ENCODE peak calls at places on chromosomes 11 and 22, in five cellular contexts. M, L, P, O and X are unnamed samples.
A peak's percentile ranks its signal among the peaks of the same experiment; 100 is the strongest.

GRCh38 chr22:17303840-17304779 is 65.2 kb upstream of the CECR2 start:
- DNase-seq in M (no peak), L (no peak), P (no peak), O (no peak), X (no peak)

GRCh38 chr22:20312396-20313191 is 7.3 kb downstream of the DGCR6L start:
- DNase-seq in M (no peak), L (peak; percentile 0), P (no peak), O (no peak), X (peak; percentile 7)

GRCh38 chr11:69646493-69647201 is 5.7 kb downstream of the CCND1 start:
- DNase-seq in M (no peak), L (no peak), P (no peak), O (no peak), X (no peak)

GRCh38 chr11:123531325-123531724 is 101.3 kb downstream of the GRAMD1B start:
- DNase-seq in M (no peak), L (no peak), P (no peak), O (no peak), X (no peak)

GRCh38 chr22:37805878-37806277 is 1.9 kb upstream of the GCAT start:
- DNase-seq in M (no peak), L (no peak), P (no peak), O (no peak), X (no peak)

GRCh38 chr22:33975841-33976240 is 55.6 kb upstream of the LARGE1 start:
- DNase-seq in M (no peak), L (no peak), P (no peak), O (no peak), X (no peak)

GRCh38 chr22:45170001-45170466 is 6.3 kb downstream of the NUP50 start:
- DNase-seq in M (no peak), L (no peak), P (no peak), O (no peak), X (no peak)

GRCh38 chr22:26797910-26798309 is 140.5 kb downstream of the MIAT start:
- DNase-seq in M (no peak), L (peak; percentile 36), P (peak; percentile 9), O (no peak), X (no peak)

GRCh38 chr11:41917900-41918299 is 458.4 kb upstream of the LRRC4C start:
- DNase-seq in M (no peak), L (no peak), P (no peak), O (no peak), X (no peak)

GRCh38 chr11:101880208-101880607 is 34.6 kb upstream of the CEP126 start:
- DNase-seq in M (no peak), L (peak; percentile 33), P (no peak), O (no peak), X (no peak)
- TF ChIP-seq CTCF in M (no peak), L (peak; percentile 46), P (peak; percentile 52), O (no peak), X (peak; percentile 41)

GRCh38 chr22:41237707-41238569 is 2.8 kb downstream of the CHADL start:
- DNase-seq in M (peak; percentile 64), L (peak; percentile 86), P (peak; percentile 30), O (peak; percentile 82), X (peak; percentile 75)
- TF ChIP-seq CTCF in M (peak; percentile 54), L (peak; percentile 68), P (peak; percentile 63), O (peak; percentile 53), X (peak; percentile 77)

DNA sequence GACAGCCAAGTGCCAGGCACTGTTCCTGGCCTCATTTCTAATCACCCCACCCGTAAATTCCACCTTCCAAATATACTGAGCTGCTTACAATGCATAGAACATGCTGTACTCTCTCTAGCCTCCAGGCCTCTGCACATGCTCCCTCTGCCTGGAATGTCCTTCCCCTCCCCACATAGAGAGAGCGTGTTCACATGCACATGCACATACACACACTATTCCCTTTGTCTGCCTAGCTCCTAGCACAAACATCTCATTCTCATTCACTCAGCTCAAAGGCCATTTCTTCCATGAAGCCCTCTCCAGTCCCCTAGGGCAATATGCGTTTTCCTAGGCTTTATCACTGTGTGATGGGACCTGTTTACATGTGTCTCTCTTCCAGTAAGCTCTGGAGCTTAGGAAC is 144.6 kb downstream of the WT1 start:
- DNase-seq in M (no peak), L (no peak), P (peak; percentile 11), O (no peak), X (no peak)
- TF ChIP-seq CTCF in M (no peak), L (no peak), P (no peak), O (no peak), X (no peak)

DNA sequence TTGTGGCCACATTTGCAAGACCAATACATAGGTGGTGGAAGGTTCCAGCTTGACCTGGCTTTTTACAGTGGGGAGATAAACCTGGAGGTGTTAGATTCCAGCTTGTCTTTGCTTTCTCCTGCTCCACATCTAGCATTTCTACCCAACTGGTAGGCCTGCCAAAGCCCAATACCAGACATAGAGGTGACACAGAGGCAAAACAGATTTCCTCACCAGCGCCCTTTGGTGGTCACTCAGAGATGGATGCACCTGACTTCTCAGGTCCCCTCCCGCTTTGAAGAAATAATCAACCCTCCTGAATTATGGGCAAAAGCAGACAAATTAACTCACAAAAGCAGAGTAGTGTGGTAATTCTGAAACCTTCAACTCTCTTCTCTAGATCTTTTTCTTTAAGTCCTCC is 1356.2 kb downstream of the FAM181B start:
- DNase-seq in M (no peak), L (no peak), P (no peak), O (no peak), X (no peak)
- TF ChIP-seq CTCF in M (no peak), L (no peak), P (no peak), O (no peak), X (no peak)

DNA sequence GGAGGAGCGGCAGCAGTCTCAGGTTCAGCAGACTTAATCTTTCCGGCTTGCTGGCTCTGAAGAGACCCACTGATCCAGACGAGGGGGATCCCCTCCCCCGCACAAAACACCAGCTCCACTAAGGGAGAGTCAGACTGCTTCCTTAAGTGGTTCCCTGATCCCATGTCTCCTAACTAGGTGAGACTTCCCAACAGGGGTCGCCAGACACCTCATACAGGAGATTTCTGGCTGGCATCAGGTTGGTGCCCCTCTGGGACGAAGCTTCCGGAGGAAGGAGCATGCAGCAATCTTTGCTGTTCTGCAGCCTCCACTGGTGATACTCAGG is 157.1 kb upstream of the TMEM45B start:
- DNase-seq in M (no peak), L (peak; percentile 25), P (no peak), O (no peak), X (no peak)
- TF ChIP-seq CTCF in M (no peak), L (peak; percentile 13), P (no peak), O (no peak), X (no peak)

GRCh38 chr11:33371049-33371448 is 113.9 kb downstream of the HIPK3 start:
- DNase-seq in M (no peak), L (no peak), P (no peak), O (no peak), X (no peak)
- TF ChIP-seq CTCF in M (no peak), L (no peak), P (no peak), O (no peak), X (no peak)

DNA sequence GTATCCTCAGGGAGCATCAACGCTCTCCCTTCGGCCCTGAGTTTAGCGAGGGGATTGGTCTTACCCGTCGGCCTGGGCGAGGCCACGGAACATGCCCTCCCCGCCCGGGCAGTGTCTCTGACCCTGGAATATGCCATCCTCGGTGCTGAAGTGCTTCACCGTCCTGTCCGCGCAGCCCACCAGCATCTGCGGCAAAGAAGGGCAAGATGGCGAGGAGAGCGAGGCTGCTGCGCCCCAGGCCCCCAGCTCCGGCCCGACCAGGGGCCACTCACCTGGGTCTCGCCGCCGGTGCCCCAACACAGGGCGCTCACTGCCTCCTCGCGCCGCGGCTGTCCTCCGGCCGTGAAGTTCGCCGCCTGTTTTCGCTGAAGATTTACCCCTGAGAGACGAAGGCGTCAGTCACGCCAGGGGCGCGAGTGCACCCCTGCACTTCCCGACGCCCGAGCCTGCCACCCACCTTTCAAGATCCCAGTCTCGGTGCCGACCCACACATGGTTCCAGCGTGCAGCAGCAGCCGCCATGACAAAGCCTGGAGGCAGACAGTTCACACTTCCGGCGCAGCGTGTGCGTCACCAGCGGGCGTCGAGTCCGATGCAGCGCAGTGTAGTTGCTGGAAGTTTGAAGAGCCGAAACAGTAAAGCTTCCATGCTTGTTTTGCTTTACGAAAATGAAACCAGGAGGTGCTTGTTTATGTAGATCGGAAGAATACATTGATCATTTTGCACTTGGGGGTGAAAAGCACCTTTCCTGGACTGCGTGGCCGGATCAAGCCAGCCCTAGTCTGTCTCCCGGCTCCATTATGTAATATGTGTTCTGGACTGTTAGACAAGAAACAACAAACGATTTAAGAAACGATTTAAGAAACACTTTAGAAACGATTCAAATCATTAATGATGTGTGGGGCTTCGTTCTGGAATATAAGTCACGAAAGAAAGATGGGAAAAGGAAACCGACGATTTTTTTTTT is at the start of gene WDR74:
- DNase-seq in M (peak; percentile 93), L (peak; percentile 93), P (peak; percentile 71), O (peak; percentile 95), X (peak; percentile 64)
- TF ChIP-seq CTCF in M (no peak), L (no peak), P (no peak), O (no peak), X (no peak)